ENCODE peak calls at places on chromosomes 4 and X, in seven cellular contexts. One of them, this sample, is unnamed.

GRCh38 chrX:1336331-1337143 is at the start of gene IL3RA:
- DNase-seq in MM.1S: peak
- DNase-seq in PC-3: no peak
- DNase-seq in GM23338: no peak
- DNase-seq in OCI-LY7: no peak
- DNase-seq in HCT116: no peak
- DNase-seq in neural progenitor cell: no peak
- DNase-seq in this sample: peak

GRCh38 chr4:56981795-56982201 is 3.1 kb downstream of the POLR2B start:
- DNase-seq in OCI-LY7: no peak
- DNase-seq in PC-3: peak
- DNase-seq in GM23338: no peak
- DNase-seq in neural progenitor cell: no peak
- DNase-seq in MM.1S: no peak
- DNase-seq in HCT116: no peak
- DNase-seq in this sample: no peak

GRCh38 chr4:126560794-126561193 is 1072.0 kb upstream of the INTU start:
- DNase-seq in MM.1S: no peak
- DNase-seq in neural progenitor cell: no peak
- DNase-seq in PC-3: peak
- DNase-seq in HCT116: no peak
- DNase-seq in OCI-LY7: no peak
- DNase-seq in GM23338: no peak
- DNase-seq in this sample: no peak

GRCh38 chrX:103475381-103475780 is 43.9 kb downstream of the RAB40A start:
- DNase-seq in neural progenitor cell: no peak
- DNase-seq in OCI-LY7: no peak
- DNase-seq in HCT116: no peak
- DNase-seq in MM.1S: no peak
- DNase-seq in PC-3: peak
- DNase-seq in GM23338: no peak
- DNase-seq in this sample: no peak

GRCh38 chr4:48970471-48970921 is 15.6 kb upstream of the CWH43 start:
- DNase-seq in HCT116: peak
- DNase-seq in MM.1S: no peak
- DNase-seq in OCI-LY7: no peak
- DNase-seq in neural progenitor cell: no peak
- DNase-seq in PC-3: peak
- DNase-seq in GM23338: no peak
- DNase-seq in this sample: no peak

GRCh38 chr4:147597561-147597960 is 19.6 kb upstream of the TMEM184C start:
- DNase-seq in MM.1S: no peak
- DNase-seq in OCI-LY7: no peak
- DNase-seq in neural progenitor cell: no peak
- DNase-seq in GM23338: no peak
- DNase-seq in PC-3: no peak
- DNase-seq in HCT116: no peak
- DNase-seq in this sample: no peak

GRCh38 chrX:37958493-37959211 is 47.7 kb upstream of the SYTL5 start:
- DNase-seq in neural progenitor cell: no peak
- DNase-seq in GM23338: no peak
- DNase-seq in HCT116: no peak
- DNase-seq in MM.1S: no peak
- DNase-seq in OCI-LY7: no peak
- DNase-seq in PC-3: no peak
- DNase-seq in this sample: peak

GRCh38 chr4:8652181-8653078 is 59.9 kb downstream of the CPZ start:
- DNase-seq in OCI-LY7: no peak
- DNase-seq in MM.1S: no peak
- DNase-seq in GM23338: no peak
- DNase-seq in PC-3: no peak
- DNase-seq in HCT116: no peak
- DNase-seq in neural progenitor cell: no peak
- DNase-seq in this sample: no peak

GRCh38 chr4:144411119-144411518 is 234.8 kb upstream of the HHIP start:
- DNase-seq in neural progenitor cell: no peak
- DNase-seq in OCI-LY7: no peak
- DNase-seq in HCT116: no peak
- DNase-seq in MM.1S: no peak
- DNase-seq in GM23338: no peak
- DNase-seq in PC-3: no peak
- DNase-seq in this sample: no peak

GRCh38 chrX:20237864-20238263 is 28.8 kb downstream of the RPS6KA3 start:
- DNase-seq in OCI-LY7: no peak
- DNase-seq in neural progenitor cell: no peak
- DNase-seq in MM.1S: no peak
- DNase-seq in HCT116: no peak
- DNase-seq in PC-3: peak
- DNase-seq in GM23338: no peak
- DNase-seq in this sample: no peak

GRCh38 chr4:1459664-1460511 is 53.6 kb upstream of the NKX1-1 start:
- DNase-seq in HCT116: no peak
- DNase-seq in neural progenitor cell: no peak
- DNase-seq in PC-3: no peak
- DNase-seq in GM23338: no peak
- DNase-seq in MM.1S: no peak
- DNase-seq in OCI-LY7: no peak
- DNase-seq in this sample: no peak

GRCh38 chr4:11011249-11011648 is 326.7 kb upstream of the CLNK start:
- DNase-seq in neural progenitor cell: no peak
- DNase-seq in PC-3: peak
- DNase-seq in GM23338: no peak
- DNase-seq in MM.1S: no peak
- DNase-seq in HCT116: no peak
- DNase-seq in OCI-LY7: no peak
- DNase-seq in this sample: no peak

GRCh38 chr4:8540072-8540471 is 40.1 kb upstream of the GPR78 start:
- DNase-seq in HCT116: no peak
- DNase-seq in MM.1S: peak
- DNase-seq in neural progenitor cell: no peak
- DNase-seq in GM23338: no peak
- DNase-seq in PC-3: no peak
- DNase-seq in OCI-LY7: no peak
- DNase-seq in this sample: no peak

GRCh38 chr4:128709268-128709667 is 100.2 kb upstream of the JADE1 start:
- DNase-seq in OCI-LY7: peak
- DNase-seq in HCT116: no peak
- DNase-seq in GM23338: no peak
- DNase-seq in neural progenitor cell: no peak
- DNase-seq in PC-3: no peak
- DNase-seq in MM.1S: no peak
- DNase-seq in this sample: no peak

GRCh38 chrX:20015945-20016617 is 25.2 kb upstream of the BCLAF3 start:
- DNase-seq in GM23338: no peak
- DNase-seq in PC-3: no peak
- DNase-seq in HCT116: no peak
- DNase-seq in OCI-LY7: no peak
- DNase-seq in neural progenitor cell: no peak
- DNase-seq in MM.1S: no peak
- DNase-seq in this sample: no peak

GRCh38 chr4:142883433-142883832 is 37.3 kb upstream of the INPP4B start:
- DNase-seq in MM.1S: no peak
- DNase-seq in HCT116: peak
- DNase-seq in OCI-LY7: peak
- DNase-seq in PC-3: peak
- DNase-seq in GM23338: peak
- DNase-seq in neural progenitor cell: peak
- DNase-seq in this sample: peak

GRCh38 chr4:53863163-53863562 is 201.2 kb downstream of the CHIC2 start:
- DNase-seq in neural progenitor cell: no peak
- DNase-seq in PC-3: no peak
- DNase-seq in OCI-LY7: no peak
- DNase-seq in HCT116: no peak
- DNase-seq in MM.1S: no peak
- DNase-seq in GM23338: no peak
- DNase-seq in this sample: no peak

GRCh38 chr4:47858012-47858411 is 20.1 kb upstream of the CORIN start:
- DNase-seq in OCI-LY7: no peak
- DNase-seq in MM.1S: no peak
- DNase-seq in neural progenitor cell: no peak
- DNase-seq in HCT116: no peak
- DNase-seq in PC-3: no peak
- DNase-seq in GM23338: no peak
- DNase-seq in this sample: no peak

GRCh38 chr4:87213425-87213824 is 7.0 kb downstream of the KLHL8 start:
- DNase-seq in OCI-LY7: no peak
- DNase-seq in neural progenitor cell: no peak
- DNase-seq in HCT116: no peak
- DNase-seq in MM.1S: no peak
- DNase-seq in GM23338: no peak
- DNase-seq in PC-3: no peak
- DNase-seq in this sample: no peak

GRCh38 chr4:151313306-151314028 is 11.9 kb downstream of the SH3D19 start:
- DNase-seq in MM.1S: no peak
- DNase-seq in PC-3: no peak
- DNase-seq in GM23338: no peak
- DNase-seq in neural progenitor cell: no peak
- DNase-seq in HCT116: no peak
- DNase-seq in OCI-LY7: no peak
- DNase-seq in this sample: no peak

GRCh38 chr4:144572660-144573059 is 73.3 kb upstream of the HHIP start:
- DNase-seq in HCT116: no peak
- DNase-seq in GM23338: peak
- DNase-seq in PC-3: no peak
- DNase-seq in OCI-LY7: no peak
- DNase-seq in MM.1S: no peak
- DNase-seq in neural progenitor cell: no peak
- DNase-seq in this sample: no peak

DNA sequence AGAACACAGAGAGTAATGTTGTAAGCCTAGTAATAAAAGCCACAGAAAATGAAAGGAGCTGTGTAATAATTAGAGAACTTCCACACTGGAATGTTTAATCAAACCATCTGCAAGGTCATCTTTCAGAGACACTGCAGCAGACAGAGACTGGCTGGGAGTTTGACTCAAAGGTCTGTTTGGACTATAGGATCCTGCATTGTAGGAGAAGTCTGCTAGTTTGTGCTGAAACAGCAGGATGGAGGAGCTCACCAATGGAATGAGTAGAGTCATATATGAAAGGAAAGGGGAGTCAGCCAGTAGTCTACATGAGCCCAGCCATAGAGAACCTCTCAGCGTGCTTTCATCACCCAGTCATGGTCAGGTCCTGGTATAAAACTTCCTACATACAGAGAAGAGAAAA is 4.5 kb upstream of the ACE2 start:
- DNase-seq in MM.1S: no peak
- DNase-seq in neural progenitor cell: no peak
- DNase-seq in HCT116: no peak
- DNase-seq in PC-3: peak
- DNase-seq in GM23338: no peak
- DNase-seq in OCI-LY7: no peak
- DNase-seq in this sample: peak
- H3K4me2 ChIP-seq in MM.1S: no peak
- H3K4me2 ChIP-seq in neural progenitor cell: no peak
- H3K4me2 ChIP-seq in HCT116: no peak
- H3K4me2 ChIP-seq in PC-3: peak
- H3K4me2 ChIP-seq in GM23338: no peak
- H3K4me2 ChIP-seq in OCI-LY7: no peak
- H3K4me2 ChIP-seq in this sample: peak

DNA sequence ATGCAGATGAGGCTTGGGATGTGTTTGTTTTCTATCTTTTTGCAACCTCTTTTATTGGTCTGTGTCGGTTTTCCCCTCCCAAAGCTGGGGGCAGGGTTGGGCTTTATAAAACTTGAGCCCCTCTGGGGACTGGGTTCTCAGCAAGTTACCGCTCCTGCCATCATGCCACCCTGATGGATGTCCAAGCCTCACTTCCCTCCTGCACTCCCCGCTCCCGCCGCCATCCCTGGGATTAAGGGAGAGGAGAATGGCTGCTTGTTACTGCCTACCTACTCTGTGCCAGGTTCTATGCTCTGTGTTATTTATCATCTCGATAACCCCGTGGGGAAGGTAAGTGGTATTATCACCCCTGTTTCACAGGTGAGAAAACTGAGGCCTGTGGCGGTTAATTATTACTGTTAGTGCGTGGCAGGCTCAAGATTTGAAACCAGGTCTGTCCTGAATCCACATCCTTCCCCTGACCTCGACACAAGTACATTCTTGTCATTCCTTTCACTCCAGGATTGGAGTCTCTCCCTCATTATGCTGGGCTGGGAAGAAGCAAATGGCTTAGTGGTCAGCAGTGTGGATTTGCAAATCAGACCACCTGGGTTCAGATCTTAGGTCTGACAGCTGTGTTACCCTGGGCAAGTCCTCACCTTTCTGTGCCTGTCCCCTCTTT is 4.5 kb downstream of the UBA1 start:
- DNase-seq in MM.1S: no peak
- DNase-seq in PC-3: no peak
- DNase-seq in OCI-LY7: no peak
- DNase-seq in GM23338: peak
- DNase-seq in neural progenitor cell: peak
- DNase-seq in HCT116: no peak
- DNase-seq in this sample: no peak
- TF ChIP-seq EZH2phosphoT487 in MM.1S: no peak
- TF ChIP-seq EZH2phosphoT487 in PC-3: no peak
- TF ChIP-seq EZH2phosphoT487 in OCI-LY7: no peak
- TF ChIP-seq EZH2phosphoT487 in GM23338: no peak
- TF ChIP-seq EZH2phosphoT487 in neural progenitor cell: no peak
- TF ChIP-seq EZH2phosphoT487 in HCT116: no peak
- TF ChIP-seq EZH2phosphoT487 in this sample: no peak

GRCh38 chr4:17064959-17065358 is 166.5 kb upstream of the LDB2 start:
- DNase-seq in OCI-LY7: no peak
- DNase-seq in neural progenitor cell: no peak
- DNase-seq in PC-3: no peak
- DNase-seq in GM23338: no peak
- DNase-seq in MM.1S: no peak
- DNase-seq in HCT116: no peak
- DNase-seq in this sample: no peak
- H3K4me2 ChIP-seq in OCI-LY7: no peak
- H3K4me2 ChIP-seq in neural progenitor cell: no peak
- H3K4me2 ChIP-seq in PC-3: no peak
- H3K4me2 ChIP-seq in GM23338: no peak
- H3K4me2 ChIP-seq in MM.1S: no peak
- H3K4me2 ChIP-seq in HCT116: no peak
- H3K4me2 ChIP-seq in this sample: no peak

DNA sequence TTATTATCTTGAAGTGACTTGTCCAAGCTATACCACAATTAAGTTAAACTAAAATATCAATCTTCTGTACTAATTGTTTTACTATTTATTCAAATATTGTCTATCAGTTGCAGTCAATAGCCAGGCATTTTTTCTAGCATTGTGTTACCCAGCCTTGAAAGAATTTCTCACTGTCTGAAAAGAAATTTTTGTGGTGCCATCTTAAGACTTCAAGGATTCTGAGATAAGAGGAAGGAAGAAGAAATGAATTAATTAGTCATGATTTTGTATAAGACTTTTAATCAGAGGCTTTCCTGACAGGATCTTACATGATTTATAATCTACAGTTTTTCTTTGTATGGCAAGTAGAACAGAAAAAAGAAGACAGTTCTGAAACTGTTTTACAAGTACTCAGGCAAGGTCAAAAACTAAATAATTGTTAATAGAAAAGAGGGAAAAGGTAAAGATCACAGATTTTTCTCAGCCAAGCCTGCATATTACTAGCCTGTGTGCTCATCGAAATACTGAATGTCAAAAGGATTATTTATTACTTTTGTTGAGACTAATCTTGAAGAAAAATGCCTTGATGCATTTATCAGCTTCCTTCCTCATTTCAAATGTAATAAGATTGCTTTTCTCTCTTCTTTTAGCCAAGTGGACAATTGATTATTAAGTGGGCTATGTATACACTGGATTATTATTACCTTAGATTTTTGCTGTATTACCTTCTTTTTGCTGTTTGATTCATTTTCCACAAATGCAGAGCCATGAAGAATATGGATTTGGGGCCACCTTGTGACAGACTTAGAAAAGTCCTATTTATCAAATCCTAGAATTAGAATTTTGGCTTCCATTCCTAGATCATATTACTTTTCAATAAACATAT is 53.8 kb downstream of the CXCL1 start:
- DNase-seq in GM23338: no peak
- DNase-seq in neural progenitor cell: no peak
- DNase-seq in MM.1S: peak
- DNase-seq in OCI-LY7: no peak
- DNase-seq in PC-3: peak
- DNase-seq in HCT116: peak
- DNase-seq in this sample: no peak
- TF ChIP-seq EZH2phosphoT487 in GM23338: no peak
- TF ChIP-seq EZH2phosphoT487 in neural progenitor cell: no peak
- TF ChIP-seq EZH2phosphoT487 in MM.1S: no peak
- TF ChIP-seq EZH2phosphoT487 in OCI-LY7: no peak
- TF ChIP-seq EZH2phosphoT487 in PC-3: no peak
- TF ChIP-seq EZH2phosphoT487 in HCT116: no peak
- TF ChIP-seq EZH2phosphoT487 in this sample: no peak